ENCODE peak calls at places on chromosome 16, in six cellular contexts. H is uterus, Y is stomach, D is heart left ventricle, G is Peyer's patch, R is ovary. O is an unnamed sample.
A peak's percentile ranks its signal among the peaks of the same experiment; 100 is the strongest.

GRCh38 chr16:914453-914852 is 56.3 kb downstream of the LMF1 start:
- DNase-seq in G (no peak), D (no peak), R (no peak), Y (no peak), H (no peak), O (no peak)

GRCh38 chr16:20344630-20345029 is 7.9 kb downstream of the UMOD start:
- DNase-seq in H (no peak), G (no peak), R (no peak), D (no peak), Y (no peak), O (no peak)

GRCh38 chr16:1259760-1260068 is 3.8 kb downstream of the TPSD1 start:
- DNase-seq in G (no peak), Y (no peak), H (no peak), D (no peak), R (no peak), O (no peak)

GRCh38 chr16:60582528-60582927 is 1453.7 kb downstream of the CDH8 start:
- DNase-seq in G (no peak), R (no peak), H (no peak), Y (no peak), D (no peak), O (no peak)

GRCh38 chr16:26606381-26607150 is 460.2 kb upstream of the C16orf82 start:
- DNase-seq in R (no peak), H (no peak), G (no peak), Y (no peak), D (no peak), O (no peak)

GRCh38 chr16:81996664-81997529 is 14.4 kb downstream of the SDR42E1 start:
- DNase-seq in H (peak; percentile 20), R (no peak), D (no peak), G (no peak), Y (no peak), O (no peak)

GRCh38 chr16:54269461-54269860 is 17.1 kb downstream of the IRX3 start:
- DNase-seq in R (no peak), Y (no peak), D (no peak), H (no peak), G (no peak), O (no peak)

GRCh38 chr16:24583494-24583893 is 44.1 kb downstream of the RBBP6 start:
- DNase-seq in G (no peak), Y (no peak), D (no peak), R (no peak), H (no peak), O (no peak)

GRCh38 chr16:2284797-2285576 is 17.1 kb upstream of the RNPS1 start:
- DNase-seq in G (no peak), R (no peak), Y (no peak), H (no peak), D (no peak), O (no peak)

GRCh38 chr16:5653789-5654188 is 556.2 kb upstream of the EEF2KMT start:
- DNase-seq in R (no peak), G (no peak), Y (no peak), D (no peak), H (no peak), O (no peak)

GRCh38 chr16:15592324-15592723 is 50.6 kb downstream of the MARF1 start:
- DNase-seq in H (no peak), D (no peak), G (no peak), R (no peak), Y (no peak), O (peak; percentile 27)

GRCh38 chr16:12758031-12758669 is 45.5 kb downstream of the CPPED1 start:
- DNase-seq in D (no peak), R (no peak), Y (no peak), G (no peak), H (no peak), O (no peak)

GRCh38 chr16:85536073-85536410 is 77.1 kb upstream of the GSE1 start:
- DNase-seq in G (no peak), R (no peak), D (peak; percentile 80), Y (peak; percentile 74), H (no peak), O (no peak)

GRCh38 chr16:85229869-85230416 is 117.7 kb upstream of the CIBAR2 start:
- DNase-seq in D (no peak), H (no peak), Y (no peak), G (no peak), R (no peak), O (no peak)

GRCh38 chr16:11329080-11329491 is 16.2 kb upstream of the RMI2 start:
- DNase-seq in Y (no peak), R (no peak), H (no peak), D (no peak), G (no peak), O (no peak)
- H3K4me3 ChIP-seq in Y (no peak overlapping the region), R (no peak overlapping the region), H (no peak overlapping the region), D (no peak overlapping the region), G (no peak overlapping the region), O (no peak overlapping the region)

GRCh38 chr16:50464325-50465290 is 83.6 kb upstream of the NKD1 start:
- DNase-seq in H (no peak), G (no peak), D (no peak), R (no peak), Y (no peak), O (no peak)
- TF ChIP-seq CTCF in H (no peak), G (no peak), D (no peak), R (no peak), Y (no peak), O (no peak)

GRCh38 chr16:57810197-57811024 is 8.1 kb upstream of the KIFC3 start:
- DNase-seq in D (peak; percentile 85), H (peak; percentile 51), R (no peak), G (peak; percentile 87), Y (peak; percentile 90), O (peak; percentile 92)
- TF ChIP-seq POLR2A in D (peak; percentile 49), H (peak; percentile 37), R (no peak), G (peak; percentile 15), Y (no peak), O (no peak)

DNA sequence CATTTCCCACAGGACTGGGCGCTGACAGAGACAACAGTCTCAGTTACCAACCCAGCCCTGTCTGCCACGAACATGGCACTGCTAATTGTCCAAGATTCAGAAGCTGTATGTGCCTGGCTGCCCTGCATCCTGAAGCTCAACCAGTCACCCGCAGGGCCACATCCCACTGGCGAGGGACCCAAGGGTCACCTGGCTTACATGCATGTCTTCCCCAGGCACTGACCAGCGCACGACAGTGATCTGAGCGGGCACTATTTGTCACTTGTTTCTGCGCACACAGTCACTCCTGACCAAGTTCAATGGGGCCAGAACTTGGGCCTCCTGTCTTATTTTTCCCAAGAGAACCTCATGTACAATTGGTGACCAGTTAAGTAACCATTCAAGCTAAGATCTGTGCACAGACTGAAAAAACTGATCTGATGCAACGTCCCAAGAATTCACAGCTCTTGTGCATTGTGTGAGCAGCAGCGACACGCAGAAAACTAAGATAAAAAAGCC is 13.1 kb downstream of the USP7 start:
- DNase-seq in H (no peak), Y (no peak), G (no peak), D (no peak), R (no peak), O (no peak)
- H3K4me3 ChIP-seq in H (no peak overlapping the region), Y (no peak overlapping the region), G (no peak overlapping the region), D (no peak overlapping the region), R (no peak overlapping the region), O (no peak overlapping the region)

GRCh38 chr16:79767597-79768280 is 167.2 kb upstream of the MAF start:
- DNase-seq in Y (peak; percentile 40), R (peak; percentile 41), H (peak; percentile 29), D (peak; percentile 21), G (peak; percentile 58), O (peak; percentile 57)
- TF ChIP-seq CTCF in Y (no peak), R (no peak), H (peak; percentile 23), D (peak; percentile 44), G (peak; percentile 46), O (peak; percentile 31)

GRCh38 chr16:68644715-68645493 is at the start of gene CDH3:
- DNase-seq in R (peak; percentile 76), D (no peak), G (peak; percentile 74), H (peak; percentile 57), Y (peak; percentile 63), O (peak; percentile 65)
- TF ChIP-seq POLR2A in R (peak; percentile 6), D (no peak), G (no peak), H (peak; percentile 6), Y (no peak), O (no peak)

DNA sequence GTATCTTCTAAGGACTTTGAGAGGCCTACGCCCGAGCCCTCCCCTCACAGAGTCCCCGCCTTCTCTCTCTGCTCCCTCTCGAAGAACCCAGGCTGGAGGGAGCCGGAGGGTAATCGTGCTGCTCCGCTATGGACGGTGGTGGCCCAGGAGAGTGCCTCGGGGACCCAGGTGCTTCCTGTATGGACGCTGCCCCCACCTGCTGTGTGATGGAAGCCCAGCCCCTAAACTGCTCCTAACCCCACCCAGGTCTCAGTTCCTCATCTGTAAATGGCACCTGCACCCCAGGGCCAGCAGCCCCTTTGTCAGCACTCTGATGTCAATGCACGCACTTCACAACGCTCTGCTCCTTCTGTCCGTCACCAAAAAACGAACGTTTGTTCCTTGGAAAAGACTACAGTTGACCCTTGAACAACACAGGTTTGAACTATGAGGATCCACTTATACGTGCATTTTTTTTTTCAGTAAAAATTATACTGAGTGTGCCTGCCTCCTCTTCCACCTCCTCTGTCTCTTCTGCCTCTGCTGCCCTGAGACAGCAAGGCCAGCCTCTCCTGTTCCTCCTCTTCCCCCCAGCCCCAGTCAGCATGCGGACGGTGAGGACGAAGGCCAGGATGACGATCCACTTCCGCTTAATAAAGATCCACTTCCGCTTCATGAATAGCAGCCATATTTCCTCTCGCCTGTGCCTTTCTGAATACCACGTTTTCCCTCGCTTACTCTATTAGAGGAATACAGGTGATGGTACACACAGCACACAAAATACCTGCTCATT is 118.3 kb downstream of the BANP start:
- DNase-seq in H (no peak), D (no peak), R (no peak), Y (peak; percentile 45), G (peak; percentile 39), O (peak; percentile 83)
- H3K4me3 ChIP-seq in H (no peak overlapping the region), D (no peak overlapping the region), R (no peak overlapping the region), Y (no peak overlapping the region), G (no peak overlapping the region), O (no peak overlapping the region)

GRCh38 chr16:70696368-70696767 is 10.5 kb upstream of the MTSS2 start:
- DNase-seq in G (no peak), R (no peak), H (no peak), Y (no peak), D (no peak), O (no peak)

GRCh38 chr16:70698901-70699300 is 13.0 kb upstream of the MTSS2 start:
- DNase-seq in H (no peak), Y (no peak), D (no peak), G (no peak), R (no peak), O (no peak)

GRCh38 chr16:70699696-70700095 is 13.8 kb upstream of the MTSS2 start:
- DNase-seq in R (no peak), H (no peak), Y (no peak), D (no peak), G (no peak), O (no peak)

GRCh38 chr16:70696952-70697600 is 11.2 kb upstream of the MTSS2 start:
- DNase-seq in Y (peak; percentile 64), G (no peak), H (no peak), D (no peak), R (no peak), O (peak; percentile 30)

DNA sequence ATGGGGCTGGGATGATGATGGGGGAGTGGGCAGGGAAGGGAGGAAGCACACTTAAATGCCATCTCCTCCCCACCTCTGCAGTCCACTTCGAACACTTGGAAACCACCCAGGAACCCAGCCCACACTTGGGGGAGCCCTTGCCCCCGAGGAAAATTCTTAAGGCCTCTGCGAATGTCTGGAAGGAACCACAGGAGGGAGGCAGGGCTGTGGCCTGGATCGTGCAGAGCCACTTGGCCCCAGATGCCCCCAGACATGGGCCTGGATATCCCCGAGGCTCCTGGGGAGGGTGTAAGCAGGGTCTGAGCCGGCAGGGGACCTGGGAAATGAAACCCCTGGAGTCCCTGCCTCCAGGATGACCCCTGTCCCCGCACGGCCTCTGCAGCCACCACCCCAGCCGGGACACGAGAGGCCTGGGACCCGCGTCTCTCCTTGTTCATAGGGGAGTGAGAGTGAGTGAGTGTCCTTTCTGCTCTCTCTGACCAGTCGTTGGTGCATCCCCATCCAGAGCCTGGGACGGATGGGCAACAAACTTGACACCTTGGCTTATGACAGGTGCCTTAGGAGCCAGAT is 11.8 kb upstream of the MTSS2 start:
- DNase-seq in R (no peak), H (peak; percentile 48), G (no peak), Y (no peak), D (no peak), O (no peak)
- TF ChIP-seq CTCF in R (no peak), H (peak; percentile 19), G (no peak), Y (no peak), D (peak; percentile 5), O (no peak)

O was measured in transverse colon.